ENCODE peak calls at places on chromosome 4, in four cellular contexts. R is K562, A is GM12878, M is HepG2. K is an unnamed sample.

GRCh38 chr4:55793479-55793878 is 26.1 kb upstream of the EXOC1L start:
- DNase-seq in R (no peak), A (no peak), M (no peak), K (no peak)

GRCh38 chr4:145485120-145485519 is 3.5 kb downstream of the SMAD1 start:
- DNase-seq in R (no peak), A (no peak), M (no peak), K (no peak)

GRCh38 chr4:1082215-1083182 is 30.9 kb downstream of the RNF212 start:
- DNase-seq in R (no peak), A (no peak), M (no peak), K (no peak)

GRCh38 chr4:20075479-20075878 is 176.2 kb upstream of the SLIT2 start:
- DNase-seq in R (no peak), A (no peak), M (no peak), K (no peak)

GRCh38 chr4:111512081-111512774 is 633.0 kb upstream of the FAM241A start:
- DNase-seq in R (no peak), A (no peak), M (no peak), K (no peak)

GRCh38 chr4:106671711-106672110 is 303.1 kb upstream of the GIMD1 start:
- DNase-seq in R (no peak), A (no peak), M (no peak), K (no peak)

GRCh38 chr4:100022792-100023222 is 72.7 kb upstream of the H2AZ1 start:
- DNase-seq in R (no peak), A (no peak), M (no peak), K (no peak)

GRCh38 chr4:48748949-48749596 is 31.0 kb downstream of the FRYL start:
- DNase-seq in R (no peak), A (no peak), M (no peak), K (no peak)

GRCh38 chr4:186939766-186940165 is 216.1 kb upstream of the FAT1 start:
- DNase-seq in R (no peak), A (no peak), M (no peak), K (no peak)

GRCh38 chr4:127849505-127850234 is 31.0 kb upstream of the PLK4 start:
- DNase-seq in R (no peak), A (no peak), M (no peak), K (no peak)

GRCh38 chr4:33060873-33061542 is 2340.8 kb downstream of the PCDH7 start:
- DNase-seq in R (peak; percentile 9), A (no peak), M (peak; percentile 40), K (peak; percentile 11)

GRCh38 chr4:27861802-27862201 is 1001.2 kb downstream of the STIM2 start:
- DNase-seq in R (no peak), A (no peak), M (no peak), K (no peak)

GRCh38 chr4:98639523-98639922 is 18.9 kb downstream of the TSPAN5 start:
- DNase-seq in R (no peak), A (peak; percentile 20), M (no peak), K (no peak)

GRCh38 chr4:3407171-3407771 is 34.5 kb upstream of the HGFAC start:
- DNase-seq in R (no peak), A (no peak), M (no peak), K (no peak)

GRCh38 chr4:156762851-156763250 is 208.7 kb downstream of the PDGFC start:
- DNase-seq in R (no peak), A (no peak), M (no peak), K (peak; percentile 10)

GRCh38 chr4:156764145-156764544 is 207.5 kb downstream of the PDGFC start:
- DNase-seq in R (no peak), A (no peak), M (no peak), K (no peak)

GRCh38 chr4:156764846-156765245 is 206.8 kb downstream of the PDGFC start:
- DNase-seq in R (no peak), A (no peak), M (no peak), K (no peak)

GRCh38 chr4:156765277-156765676 is 206.3 kb downstream of the PDGFC start:
- DNase-seq in R (no peak), A (no peak), M (peak; percentile 60), K (no peak)

GRCh38 chr4:156763511-156763910 is 208.1 kb downstream of the PDGFC start:
- DNase-seq in R (no peak), A (no peak), M (no peak), K (peak; percentile 18)
- TF ChIP-seq FOXM1 in R (no peak), A (no peak), M (no peak), K (no peak)

GRCh38 chr4:7557447-7557846 is 122.7 kb upstream of the PSAPL1 start:
- DNase-seq in R (no peak), A (no peak), M (peak; percentile 21), K (no peak)
- TF ChIP-seq TARDBP in R (no peak), A (no peak), M (no peak), K (no peak)

DNA sequence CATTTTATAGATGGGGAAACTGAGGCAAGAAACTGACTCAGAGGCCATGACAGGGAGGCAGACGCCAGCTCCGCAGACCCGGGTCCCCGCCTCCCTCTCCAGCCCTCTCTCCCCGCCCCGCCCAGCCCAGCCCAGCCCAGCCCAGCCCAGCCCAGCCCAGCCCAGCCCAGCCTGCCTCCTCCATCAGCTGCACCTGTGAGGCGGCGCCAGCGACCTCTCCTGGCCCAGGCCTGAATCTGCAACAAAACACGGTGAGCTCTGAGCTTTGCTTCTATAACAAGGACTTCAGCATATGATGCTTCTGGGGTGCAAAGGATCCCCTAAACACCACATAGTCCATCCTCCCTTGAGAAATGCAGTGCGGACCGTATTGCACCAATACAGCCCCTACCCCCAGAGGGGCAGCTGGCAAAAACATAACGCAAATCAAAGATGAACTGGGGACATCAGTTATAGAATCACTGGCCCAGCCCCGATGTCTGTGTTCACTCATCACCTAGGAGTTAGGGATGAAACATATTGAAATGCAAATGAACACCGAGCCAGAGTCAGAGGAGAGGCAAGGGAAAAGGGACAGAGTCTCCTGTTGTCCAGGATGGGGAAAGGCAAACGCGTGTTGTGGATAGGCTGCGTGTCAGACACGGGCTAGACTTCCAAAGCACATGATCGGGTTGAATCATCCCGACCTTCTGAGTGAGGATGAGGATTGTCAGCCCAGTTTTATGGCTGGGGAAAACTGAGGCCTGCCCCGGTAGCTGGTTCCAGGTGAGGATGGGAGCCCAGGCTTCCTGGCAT is 216.1 kb upstream of the PSAPL1 start:
- DNase-seq in R (peak; percentile 56), A (no peak), M (no peak), K (peak; percentile 77)
- TF ChIP-seq FOXK2 in R (no peak), A (no peak), M (no peak), K (no peak)

GRCh38 chr4:77880784-77881183 is 18.2 kb downstream of the MRPL1 start:
- DNase-seq in R (no peak), A (no peak), M (no peak), K (no peak)

GRCh38 chr4:77878176-77878575 is 15.5 kb downstream of the MRPL1 start:
- DNase-seq in R (no peak), A (no peak), M (no peak), K (no peak)

GRCh38 chr4:77877771-77878170 is 15.1 kb downstream of the MRPL1 start:
- DNase-seq in R (no peak), A (no peak), M (no peak), K (no peak)

GRCh38 chr4:77872723-77873435 is 10.2 kb downstream of the MRPL1 start:
- DNase-seq in R (no peak), A (no peak), M (peak; percentile 91), K (no peak)

GRCh38 chr4:77877167-77877566 is 14.5 kb downstream of the MRPL1 start:
- DNase-seq in R (no peak), A (no peak), M (no peak), K (no peak)
- TF ChIP-seq FOXM1 in R (no peak), A (no peak), M (no peak), K (no peak)

GRCh38 chr4:47531241-47531953 is 46.3 kb downstream of the ATP10D start:
- DNase-seq in R (no peak), A (peak; percentile 86), M (peak; percentile 16), K (no peak)
- TF ChIP-seq TARDBP in R (no peak), A (no peak), M (no peak), K (no peak)

GRCh38 chr4:88107406-88108107 is 50.9 kb downstream of the ABCG2 start:
- DNase-seq in R (peak; percentile 17), A (no peak), M (peak; percentile 99), K (no peak)
- TF ChIP-seq FOXK2 in R (no peak), A (no peak), M (no peak), K (no peak)

DNA sequence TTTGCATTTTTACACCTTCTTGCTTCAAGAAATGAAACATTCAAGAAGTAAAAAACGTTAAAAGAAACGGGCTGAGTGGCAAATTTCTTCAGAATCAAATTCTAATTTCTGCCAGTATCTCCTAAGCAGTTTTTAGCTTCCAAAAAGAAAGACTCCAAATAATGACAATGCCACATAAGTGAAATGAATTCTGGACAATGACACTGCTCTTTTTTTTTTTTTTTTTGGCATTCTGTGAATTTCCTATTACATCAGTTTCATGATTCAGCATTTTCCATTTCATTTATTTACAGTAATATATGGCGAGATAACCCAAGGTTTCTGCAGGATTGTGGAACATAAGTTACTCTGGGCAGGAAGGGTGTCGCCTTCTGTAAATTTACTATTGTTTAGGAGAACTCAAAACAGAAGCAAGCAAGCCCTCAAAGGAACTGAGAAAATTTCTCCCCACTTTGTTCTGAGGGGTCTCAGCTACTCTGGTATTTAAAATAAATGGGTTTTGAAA is 1.3 kb downstream of the SEL1L3 start:
- DNase-seq in R (peak; percentile 40), A (no peak), M (no peak), K (no peak)
- TF ChIP-seq FOXM1 in R (no peak), A (no peak), M (no peak), K (no peak)

DNA sequence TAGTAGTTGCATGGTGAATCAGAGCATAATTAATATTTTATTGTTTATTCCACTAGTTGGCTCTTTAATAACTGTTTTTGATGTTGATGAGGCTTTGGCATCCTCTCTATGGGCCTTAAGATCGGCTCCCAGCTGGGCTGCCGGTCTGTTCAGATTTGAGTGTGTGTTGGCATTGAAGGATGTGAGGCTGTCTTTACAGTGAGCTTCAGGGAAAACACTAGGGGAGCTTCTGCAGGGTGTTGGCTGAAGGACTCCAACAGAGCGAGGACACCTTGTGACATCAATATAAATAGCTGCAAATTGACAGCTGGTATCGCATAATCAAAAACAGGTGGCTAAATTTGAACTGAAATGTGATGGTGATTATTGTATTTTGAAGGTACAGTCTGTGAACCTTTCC is 322.0 kb downstream of the FSTL5 start:
- DNase-seq in R (no peak), A (no peak), M (no peak), K (no peak)
- TF ChIP-seq TARDBP in R (no peak), A (no peak), M (no peak), K (no peak)

GRCh38 chr4:124121511-124121934 is 591.0 kb downstream of the ANKRD50 start:
- DNase-seq in R (no peak), A (no peak), M (peak; percentile 11), K (no peak)
- TF ChIP-seq FOXK2 in R (no peak), A (no peak), M (no peak), K (no peak)